ENCODE peak calls at places on chromosomes 11 and 22, in four cellular contexts. One of them, this sample, is unnamed.
A peak's percentile ranks its signal among the peaks of the same experiment; 100 is the strongest.

GRCh38 chr11:132886335-132886734 is 646.0 kb downstream of the OPCML start:
- DNase-seq in ovary: no peak
- DNase-seq in sigmoid colon: no peak
- DNase-seq in A549: no peak
- DNase-seq in this sample: no peak

GRCh38 chr11:73995247-73995646 is 12.6 kb upstream of the UCP2 start:
- DNase-seq in sigmoid colon: no peak
- DNase-seq in A549: no peak
- DNase-seq in ovary: no peak
- DNase-seq in this sample: no peak

GRCh38 chr22:45671783-45672563 is at the start of gene ATXN10:
- DNase-seq in sigmoid colon: peak; percentile 78
- DNase-seq in ovary: peak; percentile 70
- DNase-seq in A549: peak; percentile 66
- DNase-seq in this sample: peak; percentile 94

GRCh38 chr11:65892661-65893317 is 2.3 kb downstream of the CCDC85B start:
- DNase-seq in ovary: peak; percentile 22
- DNase-seq in sigmoid colon: no peak
- DNase-seq in A549: no peak
- DNase-seq in this sample: no peak

GRCh38 chr11:128664286-128664685 is 29.6 kb upstream of the FLI1 start:
- DNase-seq in ovary: no peak
- DNase-seq in A549: no peak
- DNase-seq in sigmoid colon: no peak
- DNase-seq in this sample: no peak

GRCh38 chr11:79081441-79082124 is 359.2 kb downstream of the TENM4 start:
- DNase-seq in A549: no peak
- DNase-seq in ovary: no peak
- DNase-seq in sigmoid colon: no peak
- DNase-seq in this sample: no peak

GRCh38 chr11:9017773-9018172 is 14.0 kb upstream of the NRIP3 start:
- DNase-seq in sigmoid colon: peak; percentile 88
- DNase-seq in ovary: no peak
- DNase-seq in A549: no peak
- DNase-seq in this sample: peak; percentile 36

GRCh38 chr11:58770166-58770565 is 38.4 kb upstream of the GLYAT start:
- DNase-seq in A549: no peak
- DNase-seq in sigmoid colon: no peak
- DNase-seq in ovary: no peak
- DNase-seq in this sample: no peak

GRCh38 chr11:72988796-72989195 is 153.3 kb downstream of the FCHSD2 start:
- DNase-seq in sigmoid colon: no peak
- DNase-seq in A549: no peak
- DNase-seq in ovary: no peak
- DNase-seq in this sample: no peak

GRCh38 chr22:27420186-27420816 is 381.3 kb downstream of the MN1 start:
- DNase-seq in A549: no peak
- DNase-seq in ovary: no peak
- DNase-seq in sigmoid colon: no peak
- DNase-seq in this sample: no peak

GRCh38 chr22:38232196-38232595 is 30.4 kb downstream of the MAFF start:
- DNase-seq in ovary: no peak
- DNase-seq in sigmoid colon: no peak
- DNase-seq in A549: no peak
- DNase-seq in this sample: no peak

GRCh38 chr22:38735465-38736256 is 20.1 kb downstream of the SUN2 start:
- DNase-seq in sigmoid colon: no peak
- DNase-seq in A549: no peak
- DNase-seq in ovary: no peak
- DNase-seq in this sample: peak; percentile 71

GRCh38 chr22:23793326-23793725 is 6.6 kb downstream of the SMARCB1 start:
- DNase-seq in A549: no peak
- DNase-seq in sigmoid colon: no peak
- DNase-seq in ovary: no peak
- DNase-seq in this sample: no peak

GRCh38 chr11:47886096-47886495 is 37.9 kb upstream of the NUP160 start:
- DNase-seq in sigmoid colon: peak; percentile 71
- DNase-seq in A549: peak; percentile 36
- DNase-seq in ovary: no peak
- DNase-seq in this sample: peak; percentile 47

GRCh38 chr22:30444632-30445437 is 19.3 kb downstream of the MTFP1 start:
- DNase-seq in sigmoid colon: no peak
- DNase-seq in A549: peak; percentile 62
- DNase-seq in ovary: no peak
- DNase-seq in this sample: no peak

GRCh38 chr11:25562417-25562816 is 769.5 kb upstream of the ANO3 start:
- DNase-seq in sigmoid colon: no peak
- DNase-seq in ovary: no peak
- DNase-seq in A549: no peak
- DNase-seq in this sample: no peak

GRCh38 chr22:25066861-25067435 is 114.4 kb downstream of the KIAA1671 start:
- DNase-seq in A549: no peak
- DNase-seq in ovary: no peak
- DNase-seq in sigmoid colon: no peak
- DNase-seq in this sample: no peak

GRCh38 chr11:35148163-35148562 is 9.2 kb downstream of the CD44 start:
- DNase-seq in A549: no peak
- DNase-seq in ovary: no peak
- DNase-seq in sigmoid colon: no peak
- DNase-seq in this sample: no peak

GRCh38 chr11:59754859-59755700 is at the start of gene STX3:
- DNase-seq in ovary: peak; percentile 66
- DNase-seq in A549: peak; percentile 73
- DNase-seq in sigmoid colon: peak; percentile 75
- DNase-seq in this sample: peak; percentile 85

DNA sequence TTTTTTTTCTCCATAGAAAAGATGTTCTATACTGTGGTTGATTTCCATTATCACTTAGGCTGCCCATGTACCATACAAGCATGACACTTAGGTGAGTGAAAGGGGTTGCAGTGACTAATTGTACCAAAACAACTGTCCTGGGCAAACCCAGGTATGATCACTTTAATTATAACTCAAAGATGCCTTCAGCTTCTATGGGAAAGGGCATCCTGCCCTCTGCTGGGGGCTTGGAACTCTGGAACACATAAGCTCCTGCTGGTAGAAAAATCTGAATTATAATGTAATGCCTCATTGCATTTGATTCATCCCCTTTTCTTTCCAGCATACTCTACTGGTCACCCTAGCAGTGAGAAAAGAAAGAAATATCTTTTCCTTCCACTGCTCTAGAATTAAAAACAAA is 206.3 kb downstream of the DDX10 start:
- DNase-seq in ovary: peak; percentile 12
- DNase-seq in A549: peak; percentile 57
- DNase-seq in sigmoid colon: no peak
- DNase-seq in this sample: no peak
- TF ChIP-seq CTCF in ovary: peak; percentile 29
- TF ChIP-seq CTCF in A549: peak; percentile 54
- TF ChIP-seq CTCF in sigmoid colon: no peak
- TF ChIP-seq CTCF in this sample: peak; percentile 10

DNA sequence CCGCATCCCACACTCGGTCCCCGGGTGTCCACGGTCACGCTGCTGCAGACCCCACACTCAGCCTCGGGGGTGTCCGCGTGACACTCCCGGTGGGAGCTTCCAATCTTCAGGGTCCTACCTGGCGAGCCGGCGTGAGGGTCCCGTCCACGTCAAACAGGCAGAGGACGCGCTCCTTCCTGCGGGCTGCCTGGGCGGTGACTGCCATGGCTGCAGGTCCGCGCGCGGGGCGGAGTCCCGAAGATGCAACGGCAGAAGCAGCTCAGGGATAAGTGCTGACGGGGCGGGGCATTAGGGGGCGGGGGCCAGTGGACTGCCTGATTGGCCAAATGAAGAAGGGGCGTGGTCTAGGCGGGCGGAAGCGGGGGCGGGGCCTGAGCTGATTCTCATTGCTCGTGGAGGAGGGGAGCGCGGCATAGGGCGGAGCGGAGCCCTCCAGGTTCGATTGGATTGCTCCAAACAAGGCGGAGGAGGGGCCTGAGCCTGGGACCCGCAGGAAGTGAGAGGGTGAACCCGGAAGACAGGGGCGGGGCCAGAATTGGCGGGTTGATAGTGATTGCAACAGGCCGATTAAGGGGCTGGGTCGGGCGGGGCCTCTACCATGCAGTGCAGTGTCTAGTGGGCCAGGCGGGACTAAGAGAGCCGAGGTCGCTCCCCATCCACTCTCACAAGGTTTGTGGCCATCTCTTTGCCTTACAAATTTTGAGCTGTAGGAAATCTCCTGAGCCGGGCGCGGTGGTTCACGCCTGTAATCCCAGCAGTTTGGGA is at the start of gene PMM1:
- DNase-seq in ovary: peak; percentile 100
- DNase-seq in A549: peak; percentile 99
- DNase-seq in sigmoid colon: peak; percentile 100
- DNase-seq in this sample: peak; percentile 100
- TF ChIP-seq EP300 in ovary: no peak
- TF ChIP-seq EP300 in A549: no peak
- TF ChIP-seq EP300 in sigmoid colon: no peak
- TF ChIP-seq EP300 in this sample: no peak

GRCh38 chr11:104570088-104570701 is 328.1 kb downstream of the CASP12 start:
- DNase-seq in ovary: no peak
- DNase-seq in sigmoid colon: no peak
- DNase-seq in A549: no peak
- DNase-seq in this sample: no peak

GRCh38 chr11:104572279-104572678 is 326.0 kb downstream of the CASP12 start:
- DNase-seq in sigmoid colon: no peak
- DNase-seq in ovary: no peak
- DNase-seq in A549: no peak
- DNase-seq in this sample: no peak

DNA sequence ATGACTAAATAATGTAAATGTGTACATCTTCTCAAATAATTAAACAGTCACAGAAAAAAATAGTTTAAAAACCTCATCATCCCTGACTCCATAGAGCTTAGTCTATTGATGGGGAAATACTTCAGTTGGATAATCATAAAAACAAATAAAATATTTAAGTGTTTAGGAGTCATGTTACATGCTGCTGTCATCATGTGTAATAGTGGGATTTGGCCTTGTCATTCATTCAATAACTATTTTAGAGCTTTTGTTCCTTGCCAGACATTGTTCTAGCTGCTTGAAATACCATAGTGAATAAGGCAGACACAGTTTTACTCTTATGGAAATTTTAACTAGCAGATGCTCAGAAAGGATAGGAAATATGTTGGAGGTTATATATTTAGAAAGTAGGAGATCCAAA is 324.8 kb downstream of the CASP12 start:
- DNase-seq in sigmoid colon: no peak
- DNase-seq in ovary: no peak
- DNase-seq in A549: peak; percentile 21
- DNase-seq in this sample: no peak
- H3K4me3 ChIP-seq in sigmoid colon: no peak overlapping the region
- H3K4me3 ChIP-seq in ovary: no peak overlapping the region
- H3K4me3 ChIP-seq in A549: no peak overlapping the region
- H3K4me3 ChIP-seq in this sample: no peak overlapping the region

GRCh38 chr22:20980938-20981722 is 967 bp upstream of the LZTR1 start:
- DNase-seq in A549: no peak
- DNase-seq in sigmoid colon: no peak
- DNase-seq in ovary: no peak
- DNase-seq in this sample: no peak

GRCh38 chr22:20980523-20980922 is 1.6 kb upstream of the LZTR1 start:
- DNase-seq in sigmoid colon: no peak
- DNase-seq in ovary: no peak
- DNase-seq in A549: no peak
- DNase-seq in this sample: no peak

GRCh38 chr22:20983081-20983745 is 1.1 kb downstream of the LZTR1 start:
- DNase-seq in sigmoid colon: no peak
- DNase-seq in ovary: no peak
- DNase-seq in A549: no peak
- DNase-seq in this sample: no peak

GRCh38 chr22:20982563-20982882 is 426 bp downstream of the LZTR1 start:
- DNase-seq in sigmoid colon: no peak
- DNase-seq in A549: no peak
- DNase-seq in ovary: no peak
- DNase-seq in this sample: no peak

DNA sequence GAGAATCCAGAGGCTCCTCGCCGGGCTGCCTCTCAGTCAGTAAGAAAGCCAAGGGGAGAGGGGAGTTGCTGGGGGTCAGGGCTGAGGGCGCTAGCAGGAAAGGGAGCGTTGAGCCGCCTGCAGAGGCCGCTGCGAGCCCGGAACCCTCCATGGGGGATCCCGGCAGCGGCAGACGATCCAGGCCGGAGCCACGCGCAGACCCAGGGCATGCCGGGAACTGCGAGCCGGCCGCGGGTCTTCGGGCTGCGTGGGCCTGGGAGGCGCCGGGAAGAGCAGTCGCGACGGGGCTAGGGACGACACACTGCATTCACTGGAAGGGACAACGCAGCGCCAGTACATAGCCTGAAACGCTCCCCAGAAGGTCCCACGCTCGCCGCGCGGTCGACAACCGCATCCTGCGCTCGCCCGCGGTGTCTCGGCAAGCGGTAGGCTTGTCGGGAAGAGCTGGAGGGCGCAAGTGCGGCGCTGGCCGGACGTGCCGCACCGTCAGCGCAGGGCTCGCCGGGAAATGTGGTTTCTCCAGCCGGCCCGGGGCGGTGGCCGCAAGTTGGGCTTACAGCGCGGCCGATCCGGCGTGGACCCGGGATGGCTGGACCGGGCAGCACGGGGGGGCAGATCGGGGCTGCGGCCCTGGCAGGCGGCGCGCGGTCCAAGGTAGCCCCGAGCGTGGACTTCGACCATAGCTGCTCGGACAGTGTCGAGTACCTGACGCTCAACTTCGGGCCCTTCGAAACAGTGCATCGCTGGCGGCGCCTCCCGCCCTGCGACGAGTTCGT is at the start of gene LZTR1:
- DNase-seq in A549: peak; percentile 75
- DNase-seq in ovary: peak; percentile 81
- DNase-seq in sigmoid colon: peak; percentile 89
- DNase-seq in this sample: peak; percentile 96
- TF ChIP-seq CTCF in A549: peak; percentile 32
- TF ChIP-seq CTCF in ovary: peak; percentile 43
- TF ChIP-seq CTCF in sigmoid colon: peak; percentile 53
- TF ChIP-seq CTCF in this sample: no peak

GRCh38 chr11:110079726-110080125 is 13.5 kb upstream of the ZC3H12C start:
- DNase-seq in ovary: no peak
- DNase-seq in sigmoid colon: no peak
- DNase-seq in A549: no peak
- DNase-seq in this sample: no peak

GRCh38 chr11:110077318-110077717 is 15.9 kb upstream of the ZC3H12C start:
- DNase-seq in A549: no peak
- DNase-seq in sigmoid colon: no peak
- DNase-seq in ovary: no peak
- DNase-seq in this sample: no peak

GRCh38 chr11:110078923-110079544 is 14.2 kb upstream of the ZC3H12C start:
- DNase-seq in A549: no peak
- DNase-seq in sigmoid colon: no peak
- DNase-seq in ovary: no peak
- DNase-seq in this sample: no peak

GRCh38 chr11:110076388-110076965 is 16.7 kb upstream of the ZC3H12C start:
- DNase-seq in A549: no peak
- DNase-seq in ovary: no peak
- DNase-seq in sigmoid colon: no peak
- DNase-seq in this sample: no peak

GRCh38 chr11:110077866-110078325 is 15.3 kb upstream of the ZC3H12C start:
- DNase-seq in sigmoid colon: no peak
- DNase-seq in ovary: no peak
- DNase-seq in A549: no peak
- DNase-seq in this sample: no peak
- TF ChIP-seq EP300 in sigmoid colon: no peak
- TF ChIP-seq EP300 in ovary: no peak
- TF ChIP-seq EP300 in A549: no peak
- TF ChIP-seq EP300 in this sample: no peak

GRCh38 chr22:17562906-17563870 is at the start of gene SLC25A18:
- DNase-seq in sigmoid colon: peak; percentile 90
- DNase-seq in A549: no peak
- DNase-seq in ovary: peak; percentile 52
- DNase-seq in this sample: no peak
- H3K4me3 ChIP-seq in sigmoid colon: peak within 1 kb of the TSS; percentile 11
- H3K4me3 ChIP-seq in A549: no peak within 1 kb of the TSS
- H3K4me3 ChIP-seq in ovary: no peak within 1 kb of the TSS
- H3K4me3 ChIP-seq in this sample: no peak within 1 kb of the TSS

This sample was measured in upper lobe of left lung.